ENCODE peak calls at places on chromosomes 16 and 17, in four cellular contexts. Z is activated T-cell treated with anti-CD3 and anti-CD28 coated beads, Interleukin-2, amount 50 U/mL, for 24 hours; R is non-pigmented ciliary epithelial cell; C is tibial artery. E is an unnamed sample.

GRCh38 chr16:12271006-12271405 is 294.5 kb downstream of the SNX29 start:
- DNase-seq in R (no peak), Z (no peak), C (no peak), E (no peak)

GRCh38 chr16:31108035-31108793 is at the start of gene BCKDK:
- DNase-seq in Z (peak; percentile 86), R (no peak), C (peak; percentile 66), E (peak; percentile 59)

GRCh38 chr16:79602615-79603014 is 2.1 kb upstream of the MAF start:
- DNase-seq in C (no peak), Z (no peak), R (no peak), E (no peak)

GRCh38 chr17:64097196-64097936 is 32.6 kb downstream of the ERN1 start:
- DNase-seq in Z (no peak), C (no peak), R (no peak), E (no peak)

GRCh38 chr16:30368122-30368791 is 2.0 kb downstream of the TBC1D10B start:
- DNase-seq in C (peak; percentile 57), R (no peak), Z (no peak), E (no peak)

GRCh38 chr17:3940965-3941698 is 23.1 kb downstream of the ATP2A3 start:
- DNase-seq in Z (no peak), R (no peak), C (no peak), E (no peak)

GRCh38 chr17:55005520-55005919 is 37.0 kb downstream of the STXBP4 start:
- DNase-seq in R (no peak), C (no peak), Z (no peak), E (no peak)

GRCh38 chr16:57904101-57904500 is 66.8 kb downstream of the CNGB1 start:
- DNase-seq in R (no peak), C (no peak), Z (no peak), E (no peak)